ENCODE peak calls at places on chromosomes 16 and 17, in eight cellular contexts. V is HCT116, N is uterus, S is neural progenitor cell, Y is GM23248, T is tibial artery, M is pancreas, P is heart right ventricle. C is an unnamed sample. For H3K9me3, the result is how much of the 10 kb centered on the place peaks cover.

GRCh38 chr16:78129349-78129748 is 29.9 kb downstream of the WWOX start:
- DNase-seq in S (no peak), N (no peak), M (no peak), Y (no peak), T (no peak), P (no peak), V (no peak), C (no peak)

GRCh38 chr17:20189322-20189721 is 180.2 kb downstream of the SPECC1 start:
- DNase-seq in N (no peak), T (no peak), Y (peak), V (no peak), M (no peak), S (peak), P (no peak), C (no peak)

GRCh38 chr17:79799538-79800324 is 2.9 kb upstream of the CBX8 start:
- DNase-seq in V (no peak), Y (peak), P (no peak), M (no peak), S (peak), N (no peak), T (no peak), C (no peak)

GRCh38 chr16:89444151-89444723 is 46.1 kb downstream of the ANKRD11 start:
- DNase-seq in P (no peak), Y (no peak), M (no peak), V (no peak), S (no peak), T (no peak), N (no peak), C (no peak)

GRCh38 chr16:67445913-67446907 is 15.3 kb downstream of the HSD11B2 start:
- DNase-seq in Y (no peak), T (no peak), N (peak), P (peak), S (no peak), M (peak), V (no peak), C (no peak)

GRCh38 chr16:24850289-24850931 is 4.6 kb downstream of the SLC5A11 start:
- DNase-seq in V (no peak), N (no peak), Y (peak), P (no peak), M (no peak), T (no peak), S (no peak), C (no peak)

GRCh38 chr17:58529275-58529674 is 14.8 kb upstream of the MTMR4 start:
- DNase-seq in P (no peak), Y (no peak), S (peak), N (no peak), M (no peak), V (no peak), T (no peak), C (no peak)

GRCh38 chr17:42459256-42459982 is 741 bp downstream of the ATP6V0A1 start:
- DNase-seq in S (peak), P (peak), Y (peak), T (peak), V (no peak), M (no peak), N (peak), C (no peak)

GRCh38 chr16:69364088-69364487 is 12.5 kb upstream of the TMED6 start:
- DNase-seq in M (no peak), P (no peak), Y (no peak), V (no peak), N (no peak), S (no peak), T (no peak), C (no peak)

GRCh38 chr17:36546418-36547093 is 1.8 kb downstream of the GGNBP2 start:
- DNase-seq in P (no peak), N (no peak), S (no peak), Y (peak), M (no peak), T (no peak), V (no peak), C (no peak)

GRCh38 chr17:36545465-36546417 is 1.0 kb downstream of the GGNBP2 start:
- DNase-seq in T (peak), Y (peak), V (peak), P (peak), N (peak), M (peak), S (peak), C (peak)

GRCh38 chr17:36547776-36548175 is 3.1 kb downstream of the GGNBP2 start:
- DNase-seq in V (no peak), N (no peak), S (no peak), P (no peak), M (no peak), T (no peak), Y (peak), C (no peak)

GRCh38 chr17:36553459-36553858 is 8.7 kb downstream of the GGNBP2 start:
- DNase-seq in S (no peak), M (no peak), P (no peak), N (no peak), V (no peak), T (no peak), Y (no peak), C (peak)

DNA sequence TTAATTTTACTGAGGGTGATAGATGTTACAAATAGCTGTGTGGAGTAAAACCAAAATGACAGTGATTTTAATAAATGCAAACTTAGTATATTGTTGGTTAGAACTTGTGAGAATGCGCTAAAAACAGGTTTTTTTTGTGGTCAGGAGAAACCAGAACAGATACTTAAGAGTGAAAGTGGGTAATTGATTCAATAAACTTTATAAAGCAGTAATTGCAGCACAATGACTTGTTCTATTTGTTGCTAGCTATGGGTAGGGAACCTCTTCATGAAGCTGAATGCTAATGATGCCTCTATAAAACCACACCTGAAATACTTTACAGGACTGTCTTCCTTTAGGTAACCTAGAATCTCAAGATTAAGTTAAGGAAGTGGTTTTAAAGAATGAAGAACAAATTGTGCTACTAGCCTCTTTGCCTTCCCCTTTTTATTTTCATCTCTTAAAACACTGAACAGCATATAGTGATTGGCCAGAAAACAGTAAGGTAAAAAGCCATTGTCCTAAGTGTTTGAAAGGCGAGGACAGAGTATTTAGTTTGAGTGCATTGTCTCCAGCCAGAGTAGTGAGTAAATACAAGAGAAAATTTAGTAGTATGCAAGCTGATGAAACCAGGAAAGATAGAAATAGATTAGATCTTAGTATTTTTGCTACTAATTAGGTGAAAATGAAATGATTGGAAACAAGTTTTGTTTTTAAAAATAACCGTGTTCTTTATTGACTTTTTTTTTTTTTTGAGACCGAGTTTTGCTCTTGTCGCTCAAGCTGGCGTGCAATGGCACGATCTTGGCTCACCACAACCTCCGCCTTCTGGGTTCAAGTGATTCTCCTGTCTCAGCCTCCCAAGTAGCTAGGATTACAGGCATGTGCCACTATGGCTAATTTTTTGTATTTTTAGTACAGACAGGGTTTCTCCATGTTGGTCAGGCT is 6.0 kb downstream of the GGNBP2 start:
- DNase-seq in S (no peak), Y (no peak), V (no peak), P (no peak), M (no peak), N (no peak), T (no peak), C (no peak)
- H3K27ac ChIP-seq in S (no peak), Y (no peak), V (no peak), P (no peak), M (no peak), N (no peak), T (no peak), C (no peak)

GRCh38 chr17:82586576-82587233 is 61.5 kb downstream of the WDR45B start:
- DNase-seq in N (no peak), P (no peak), S (no peak), Y (no peak), M (no peak), T (no peak), V (no peak), C (no peak)
- H3K9me3 ChIP-seq in N (under half), P (under half), S (under half), Y (under half), M (under half), T (under half), V (under half), C (under half)

GRCh38 chr17:82269882-82270500 is 3.5 kb downstream of the CSNK1D start:
- DNase-seq in Y (no peak), S (no peak), V (no peak), N (no peak), T (no peak), M (peak), P (no peak), C (peak)
- H3K27ac ChIP-seq in Y (no peak), S (no peak), V (no peak), N (peak), T (peak), M (no peak), P (no peak), C (no peak)

GRCh38 chr16:4938683-4939030 is 1.7 kb upstream of the PPL start:
- DNase-seq in M (no peak), Y (peak), N (no peak), S (no peak), V (no peak), P (no peak), T (no peak), C (no peak)
- H3K9me3 ChIP-seq in M (under half), Y (under half), N (under half), S (under half), V (under half), P (under half), T (under half), C (under half)

GRCh38 chr16:84692451-84692850 is 7.3 kb upstream of the USP10 start:
- DNase-seq in V (no peak), Y (no peak), P (no peak), N (no peak), T (no peak), S (no peak), M (no peak), C (no peak)
- H3K27ac ChIP-seq in V (no peak), Y (no peak), P (no peak), N (no peak), T (no peak), S (no peak), M (no peak), C (no peak)